ENCODE peak calls at places on chromosome 14, in five cellular contexts. One of them, this sample, is unnamed.

GRCh38 chr14:101408077-101408831 is 153.0 kb upstream of the DIO3 start:
- DNase-seq in GM13976: no peak
- DNase-seq in tibial nerve: peak; percentile 21
- DNase-seq in GM10248: no peak
- DNase-seq in transverse colon: no peak
- DNase-seq in this sample: no peak

GRCh38 chr14:52998376-52999010 is 47.6 kb upstream of the FERMT2 start:
- DNase-seq in GM10248: no peak
- DNase-seq in transverse colon: no peak
- DNase-seq in GM13976: no peak
- DNase-seq in tibial nerve: no peak
- DNase-seq in this sample: no peak

GRCh38 chr14:101176535-101177205 is 273.1 kb upstream of the RTL1 start:
- DNase-seq in GM10248: peak; percentile 4
- DNase-seq in tibial nerve: no peak
- DNase-seq in GM13976: no peak
- DNase-seq in transverse colon: no peak
- DNase-seq in this sample: no peak

GRCh38 chr14:83433618-83434017 is 1900.0 kb upstream of the SEL1L start:
- DNase-seq in GM10248: no peak
- DNase-seq in tibial nerve: no peak
- DNase-seq in GM13976: no peak
- DNase-seq in transverse colon: no peak
- DNase-seq in this sample: no peak

GRCh38 chr14:49875640-49876198 is 17.2 kb upstream of the ARF6 start:
- DNase-seq in transverse colon: no peak
- DNase-seq in tibial nerve: no peak
- DNase-seq in GM13976: no peak
- DNase-seq in GM10248: no peak
- DNase-seq in this sample: no peak

GRCh38 chr14:69154779-69155178 is 1.9 kb upstream of the DCAF5 start:
- DNase-seq in GM13976: no peak
- DNase-seq in GM10248: no peak
- DNase-seq in tibial nerve: no peak
- DNase-seq in transverse colon: no peak
- DNase-seq in this sample: no peak

GRCh38 chr14:71591929-71592328 is 340.3 kb upstream of the RGS6 start:
- DNase-seq in transverse colon: no peak
- DNase-seq in tibial nerve: no peak
- DNase-seq in GM13976: no peak
- DNase-seq in GM10248: no peak
- DNase-seq in this sample: no peak

GRCh38 chr14:55721353-55721752 is 141.3 kb downstream of the KTN1 start:
- DNase-seq in tibial nerve: no peak
- DNase-seq in transverse colon: no peak
- DNase-seq in GM10248: no peak
- DNase-seq in GM13976: no peak
- DNase-seq in this sample: no peak

GRCh38 chr14:22650960-22651521 is 6.9 kb upstream of the OR6J1 start:
- DNase-seq in transverse colon: no peak
- DNase-seq in tibial nerve: no peak
- DNase-seq in GM10248: no peak
- DNase-seq in GM13976: no peak
- DNase-seq in this sample: no peak

GRCh38 chr14:33834101-33834955 is 116.5 kb downstream of the EGLN3 start:
- DNase-seq in tibial nerve: no peak
- DNase-seq in GM13976: no peak
- DNase-seq in transverse colon: no peak
- DNase-seq in GM10248: no peak
- DNase-seq in this sample: no peak

GRCh38 chr14:81889529-81889928 is 355.9 kb upstream of the SEL1L start:
- DNase-seq in tibial nerve: no peak
- DNase-seq in GM10248: no peak
- DNase-seq in GM13976: no peak
- DNase-seq in transverse colon: no peak
- DNase-seq in this sample: no peak

GRCh38 chr14:101480022-101480746 is 81.1 kb upstream of the DIO3 start:
- DNase-seq in GM13976: no peak
- DNase-seq in GM10248: no peak
- DNase-seq in tibial nerve: no peak
- DNase-seq in transverse colon: no peak
- DNase-seq in this sample: no peak

GRCh38 chr14:42736408-42736807 is 1129.7 kb downstream of the LRFN5 start:
- DNase-seq in tibial nerve: no peak
- DNase-seq in transverse colon: no peak
- DNase-seq in GM10248: no peak
- DNase-seq in GM13976: no peak
- DNase-seq in this sample: no peak

GRCh38 chr14:70534904-70535303 is at the start of gene ADAM20:
- DNase-seq in transverse colon: no peak
- DNase-seq in tibial nerve: no peak
- DNase-seq in GM13976: no peak
- DNase-seq in GM10248: no peak
- DNase-seq in this sample: no peak

GRCh38 chr14:80927385-80927989 is 14.1 kb downstream of the CEP128 start:
- DNase-seq in GM13976: no peak
- DNase-seq in GM10248: no peak
- DNase-seq in transverse colon: no peak
- DNase-seq in tibial nerve: no peak
- DNase-seq in this sample: no peak

GRCh38 chr14:87148655-87149054 is 844.3 kb downstream of the GALC start:
- DNase-seq in GM10248: no peak
- DNase-seq in transverse colon: no peak
- DNase-seq in tibial nerve: no peak
- DNase-seq in GM13976: no peak
- DNase-seq in this sample: no peak

GRCh38 chr14:96261053-96261452 is 5.0 kb downstream of the BDKRB1 start:
- DNase-seq in tibial nerve: no peak
- DNase-seq in GM13976: no peak
- DNase-seq in GM10248: no peak
- DNase-seq in transverse colon: no peak
- DNase-seq in this sample: no peak

GRCh38 chr14:91750634-91751198 is 18.8 kb upstream of the CATSPERB start:
- DNase-seq in tibial nerve: no peak
- DNase-seq in transverse colon: no peak
- DNase-seq in GM13976: no peak
- DNase-seq in GM10248: no peak
- DNase-seq in this sample: no peak

GRCh38 chr14:22226381-22226780 is 362.6 kb downstream of the DAD1 start:
- DNase-seq in transverse colon: no peak
- DNase-seq in GM10248: no peak
- DNase-seq in GM13976: no peak
- DNase-seq in tibial nerve: no peak
- DNase-seq in this sample: no peak

GRCh38 chr14:80959448-80960006 is 4.1 kb downstream of the TSHR start:
- DNase-seq in transverse colon: peak; percentile 46
- DNase-seq in GM10248: peak; percentile 55
- DNase-seq in GM13976: peak; percentile 56
- DNase-seq in tibial nerve: no peak
- DNase-seq in this sample: no peak

GRCh38 chr14:63727231-63727735 is 582 bp downstream of the SGPP1 start:
- DNase-seq in transverse colon: peak; percentile 33
- DNase-seq in tibial nerve: no peak
- DNase-seq in GM13976: peak; percentile 64
- DNase-seq in GM10248: peak; percentile 52
- DNase-seq in this sample: peak; percentile 57

GRCh38 chr14:100540141-100540925 is 46.9 kb downstream of the BEGAIN start:
- DNase-seq in tibial nerve: no peak
- DNase-seq in GM10248: no peak
- DNase-seq in GM13976: no peak
- DNase-seq in transverse colon: no peak
- DNase-seq in this sample: peak; percentile 75

GRCh38 chr14:24095196-24096068 is 1.3 kb downstream of the PCK2 start:
- DNase-seq in transverse colon: peak; percentile 92
- DNase-seq in GM13976: peak; percentile 95
- DNase-seq in tibial nerve: peak; percentile 61
- DNase-seq in GM10248: peak; percentile 94
- DNase-seq in this sample: peak; percentile 12

GRCh38 chr14:94445003-94445402 is 7.6 kb downstream of the SERPINA11 start:
- DNase-seq in transverse colon: no peak
- DNase-seq in GM13976: no peak
- DNase-seq in tibial nerve: no peak
- DNase-seq in GM10248: no peak
- DNase-seq in this sample: no peak

GRCh38 chr14:94441130-94441529 is 11.5 kb downstream of the SERPINA11 start:
- DNase-seq in GM10248: no peak
- DNase-seq in GM13976: no peak
- DNase-seq in tibial nerve: no peak
- DNase-seq in transverse colon: no peak
- DNase-seq in this sample: no peak

GRCh38 chr14:94441531-94442205 is 10.9 kb downstream of the SERPINA11 start:
- DNase-seq in GM13976: no peak
- DNase-seq in tibial nerve: no peak
- DNase-seq in GM10248: no peak
- DNase-seq in transverse colon: no peak
- DNase-seq in this sample: no peak

DNA sequence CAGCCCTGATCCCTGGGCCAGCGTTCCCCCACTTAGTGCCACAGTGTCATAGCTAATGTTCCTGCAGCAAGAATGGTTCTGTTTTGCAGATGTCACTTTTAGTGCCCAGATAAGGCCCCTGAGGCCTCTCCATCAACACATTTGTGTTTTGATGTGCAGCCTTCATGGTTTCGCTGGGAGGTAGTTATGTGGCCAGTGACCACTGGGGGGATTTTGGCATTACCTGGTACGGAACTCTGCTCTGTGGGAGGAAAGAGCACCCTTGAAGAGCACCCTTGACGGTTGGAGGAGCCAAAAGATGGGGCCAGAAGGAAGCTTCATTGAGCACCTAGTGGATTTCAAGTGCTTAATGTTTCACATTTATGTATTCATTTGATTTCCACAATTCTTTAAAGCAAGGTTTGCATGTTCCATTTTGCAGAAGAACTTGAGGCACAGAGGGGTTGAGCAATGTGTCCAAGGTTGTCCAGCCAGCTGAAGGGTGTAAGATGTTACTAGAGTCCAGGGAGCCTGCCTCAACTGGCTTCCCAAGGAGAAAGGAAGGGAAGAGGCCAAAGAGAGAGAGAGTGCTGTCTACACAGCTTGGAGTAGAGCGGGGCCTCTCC is 13.0 kb downstream of the SERPINA11 start:
- DNase-seq in GM13976: no peak
- DNase-seq in transverse colon: no peak
- DNase-seq in GM10248: no peak
- DNase-seq in tibial nerve: no peak
- DNase-seq in this sample: no peak
- TF ChIP-seq CTCF in GM13976: no peak
- TF ChIP-seq CTCF in transverse colon: no peak
- TF ChIP-seq CTCF in GM10248: no peak
- TF ChIP-seq CTCF in tibial nerve: no peak
- TF ChIP-seq CTCF in this sample: no peak

GRCh38 chr14:103314496-103315277 is 19.4 kb upstream of the EIF5 start:
- DNase-seq in tibial nerve: no peak
- DNase-seq in GM10248: no peak
- DNase-seq in transverse colon: no peak
- DNase-seq in GM13976: no peak
- DNase-seq in this sample: no peak
- TF ChIP-seq CTCF in tibial nerve: no peak
- TF ChIP-seq CTCF in GM10248: no peak
- TF ChIP-seq CTCF in transverse colon: no peak
- TF ChIP-seq CTCF in GM13976: no peak
- TF ChIP-seq CTCF in this sample: no peak

GRCh38 chr14:104724981-104725771 is 1.1 kb downstream of the ADSS1 start:
- DNase-seq in tibial nerve: no peak
- DNase-seq in GM10248: no peak
- DNase-seq in transverse colon: peak; percentile 37
- DNase-seq in GM13976: no peak
- DNase-seq in this sample: peak; percentile 50

GRCh38 chr14:104728631-104729030 is 4.6 kb downstream of the ADSS1 start:
- DNase-seq in GM10248: no peak
- DNase-seq in GM13976: no peak
- DNase-seq in tibial nerve: no peak
- DNase-seq in transverse colon: no peak
- DNase-seq in this sample: no peak

GRCh38 chr14:104724407-104724980 is 465 bp downstream of the ADSS1 start:
- DNase-seq in transverse colon: peak; percentile 38
- DNase-seq in GM13976: no peak
- DNase-seq in GM10248: no peak
- DNase-seq in tibial nerve: no peak
- DNase-seq in this sample: no peak

GRCh38 chr14:104725772-104726548 is 1.9 kb downstream of the ADSS1 start:
- DNase-seq in GM10248: no peak
- DNase-seq in transverse colon: no peak
- DNase-seq in GM13976: no peak
- DNase-seq in tibial nerve: no peak
- DNase-seq in this sample: no peak

DNA sequence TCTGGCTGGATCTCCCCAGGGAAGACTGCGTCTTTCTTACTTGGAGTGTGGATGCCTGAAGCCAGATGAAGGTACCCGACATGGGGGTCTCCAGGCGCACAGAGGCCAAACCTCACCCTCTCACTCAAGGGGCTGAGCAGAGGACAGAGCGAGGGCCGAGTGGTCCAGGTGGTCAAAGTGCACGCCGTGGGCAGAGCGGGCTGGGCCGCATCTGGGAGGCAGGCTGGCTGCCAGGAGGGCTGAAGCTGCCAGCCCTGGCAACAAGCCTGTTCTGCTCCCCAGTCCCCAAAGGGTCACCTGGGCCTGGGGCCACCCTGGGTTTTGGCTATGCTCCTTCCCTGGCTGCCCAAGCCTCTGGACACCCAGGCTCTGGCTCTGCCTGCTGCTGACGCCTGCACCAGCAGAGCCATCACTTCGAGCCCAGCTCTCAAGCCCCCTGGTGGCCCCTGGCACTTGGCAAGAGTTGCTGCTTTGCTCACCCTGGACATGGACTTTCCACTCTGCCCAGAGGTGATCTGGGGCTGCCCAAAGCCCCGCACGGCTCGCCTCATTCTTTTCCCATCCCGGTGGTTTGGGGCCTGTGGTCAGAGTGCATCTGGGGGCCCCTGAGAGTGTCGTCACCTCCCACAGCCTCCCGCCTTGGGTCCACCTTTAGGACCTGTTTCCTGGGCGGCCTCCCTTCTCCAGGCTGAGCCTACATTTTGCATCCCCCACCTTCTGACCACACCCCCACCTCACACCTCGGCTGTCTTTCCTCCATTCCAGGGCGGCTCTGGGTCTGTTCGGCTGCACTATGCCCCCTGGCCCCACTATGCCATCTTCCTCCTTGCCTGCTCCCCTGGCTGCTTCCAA is 2.8 kb downstream of the ADSS1 start:
- DNase-seq in GM13976: no peak
- DNase-seq in transverse colon: no peak
- DNase-seq in GM10248: no peak
- DNase-seq in tibial nerve: no peak
- DNase-seq in this sample: peak; percentile 47
- TF ChIP-seq CTCF in GM13976: no peak
- TF ChIP-seq CTCF in transverse colon: no peak
- TF ChIP-seq CTCF in GM10248: no peak
- TF ChIP-seq CTCF in tibial nerve: no peak
- TF ChIP-seq CTCF in this sample: no peak

DNA sequence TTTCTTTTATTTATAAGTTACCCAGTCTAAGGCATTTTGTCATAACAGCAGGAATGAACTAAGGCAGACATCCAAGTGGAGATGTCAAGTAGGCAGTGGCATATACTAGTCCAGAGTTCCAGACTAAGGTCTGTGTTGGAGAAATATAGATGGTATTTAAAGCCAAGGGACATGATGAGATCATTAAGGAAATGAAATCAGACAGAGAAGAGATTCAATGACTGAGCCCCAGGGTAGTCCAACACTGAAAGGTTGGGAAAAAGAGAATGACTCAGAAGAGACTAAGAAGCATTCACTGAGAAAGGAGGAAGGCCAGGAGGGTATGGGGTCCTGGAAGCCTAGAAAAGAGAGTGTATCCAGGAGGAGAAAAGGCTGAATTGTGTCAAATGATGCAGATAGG is 442.2 kb upstream of the CCDC196 start:
- DNase-seq in GM13976: no peak
- DNase-seq in GM10248: no peak
- DNase-seq in tibial nerve: no peak
- DNase-seq in transverse colon: no peak
- DNase-seq in this sample: no peak
- TF ChIP-seq CTCF in GM13976: no peak
- TF ChIP-seq CTCF in GM10248: no peak
- TF ChIP-seq CTCF in tibial nerve: no peak
- TF ChIP-seq CTCF in transverse colon: no peak
- TF ChIP-seq CTCF in this sample: no peak

This sample was measured in endothelial cell.